ENCODE peak calls at places on chromosomes 16 and 17, in eight cellular contexts. One of them, this sample, is unnamed.
A peak's percentile ranks its signal among the peaks of the same experiment; 100 is the strongest.

GRCh38 chr17:44314869-44315661 is 6.7 kb downstream of the RUNDC3A start:
- DNase-seq in germinal center: peak; percentile 62
- DNase-seq in NCI-H460: peak; percentile 26
- DNase-seq in NCI-H187: no peak
- DNase-seq in HTR-8/SVneo: peak; percentile 63
- DNase-seq in CD4-positive, alpha-beta T cell: no peak
- DNase-seq in C1 segment of cervical spinal cord: no peak
- DNase-seq in GM13976: peak; percentile 83
- DNase-seq in this sample: no peak

GRCh38 chr17:35740997-35741931 is 9.8 kb downstream of the RASL10B start:
- DNase-seq in germinal center: no peak
- DNase-seq in NCI-H460: no peak
- DNase-seq in NCI-H187: no peak
- DNase-seq in HTR-8/SVneo: no peak
- DNase-seq in CD4-positive, alpha-beta T cell: no peak
- DNase-seq in C1 segment of cervical spinal cord: no peak
- DNase-seq in GM13976: peak; percentile 28
- DNase-seq in this sample: peak; percentile 36

GRCh38 chr17:42153919-42154491 is 784 bp downstream of the RAB5C start:
- DNase-seq in germinal center: no peak
- DNase-seq in NCI-H460: no peak
- DNase-seq in NCI-H187: no peak
- DNase-seq in HTR-8/SVneo: no peak
- DNase-seq in CD4-positive, alpha-beta T cell: no peak
- DNase-seq in C1 segment of cervical spinal cord: no peak
- DNase-seq in GM13976: no peak
- DNase-seq in this sample: no peak

GRCh38 chr17:77308768-77309726 is 168.3 kb downstream of the SEC14L1 start:
- DNase-seq in germinal center: no peak
- DNase-seq in NCI-H460: no peak
- DNase-seq in NCI-H187: no peak
- DNase-seq in HTR-8/SVneo: no peak
- DNase-seq in CD4-positive, alpha-beta T cell: no peak
- DNase-seq in C1 segment of cervical spinal cord: no peak
- DNase-seq in GM13976: no peak
- DNase-seq in this sample: no peak

GRCh38 chr17:76237859-76238313 is 2.4 kb downstream of the RNF157 start:
- DNase-seq in germinal center: no peak
- DNase-seq in NCI-H460: no peak
- DNase-seq in NCI-H187: no peak
- DNase-seq in HTR-8/SVneo: no peak
- DNase-seq in CD4-positive, alpha-beta T cell: no peak
- DNase-seq in C1 segment of cervical spinal cord: no peak
- DNase-seq in GM13976: no peak
- DNase-seq in this sample: no peak

GRCh38 chr17:66580178-66580577 is 254.7 kb upstream of the CACNG5 start:
- DNase-seq in germinal center: no peak
- DNase-seq in NCI-H460: no peak
- DNase-seq in NCI-H187: no peak
- DNase-seq in HTR-8/SVneo: peak; percentile 82
- DNase-seq in CD4-positive, alpha-beta T cell: no peak
- DNase-seq in C1 segment of cervical spinal cord: no peak
- DNase-seq in GM13976: no peak
- DNase-seq in this sample: no peak

GRCh38 chr16:3020604-3021448 is 658 bp downstream of the TNFRSF12A start:
- DNase-seq in germinal center: no peak
- DNase-seq in NCI-H460: peak; percentile 80
- DNase-seq in NCI-H187: no peak
- DNase-seq in HTR-8/SVneo: peak; percentile 84
- DNase-seq in CD4-positive, alpha-beta T cell: peak; percentile 73
- DNase-seq in C1 segment of cervical spinal cord: no peak
- DNase-seq in GM13976: no peak
- DNase-seq in this sample: peak; percentile 75

GRCh38 chr17:82592751-82593589 is 55.3 kb downstream of the WDR45B start:
- DNase-seq in germinal center: peak; percentile 42
- DNase-seq in NCI-H460: peak; percentile 59
- DNase-seq in NCI-H187: no peak
- DNase-seq in HTR-8/SVneo: peak; percentile 39
- DNase-seq in CD4-positive, alpha-beta T cell: peak; percentile 80
- DNase-seq in C1 segment of cervical spinal cord: peak; percentile 75
- DNase-seq in GM13976: no peak
- DNase-seq in this sample: peak; percentile 75

GRCh38 chr17:79557724-79558572 is 52.9 kb downstream of the RBFOX3 start:
- DNase-seq in germinal center: no peak
- DNase-seq in NCI-H460: no peak
- DNase-seq in NCI-H187: no peak
- DNase-seq in HTR-8/SVneo: no peak
- DNase-seq in CD4-positive, alpha-beta T cell: no peak
- DNase-seq in C1 segment of cervical spinal cord: no peak
- DNase-seq in GM13976: no peak
- DNase-seq in this sample: no peak

GRCh38 chr17:60832206-60832605 is 154.6 kb downstream of the BCAS3 start:
- DNase-seq in germinal center: no peak
- DNase-seq in NCI-H460: no peak
- DNase-seq in NCI-H187: no peak
- DNase-seq in HTR-8/SVneo: no peak
- DNase-seq in CD4-positive, alpha-beta T cell: no peak
- DNase-seq in C1 segment of cervical spinal cord: no peak
- DNase-seq in GM13976: no peak
- DNase-seq in this sample: no peak

GRCh38 chr16:49510676-49511305 is 137.2 kb downstream of the C16orf78 start:
- DNase-seq in germinal center: no peak
- DNase-seq in NCI-H460: no peak
- DNase-seq in NCI-H187: no peak
- DNase-seq in HTR-8/SVneo: no peak
- DNase-seq in CD4-positive, alpha-beta T cell: no peak
- DNase-seq in C1 segment of cervical spinal cord: peak; percentile 65
- DNase-seq in GM13976: no peak
- DNase-seq in this sample: no peak

GRCh38 chr16:67151431-67152097 is 766 bp upstream of the B3GNT9 start:
- DNase-seq in germinal center: no peak
- DNase-seq in NCI-H460: no peak
- DNase-seq in NCI-H187: no peak
- DNase-seq in HTR-8/SVneo: no peak
- DNase-seq in CD4-positive, alpha-beta T cell: no peak
- DNase-seq in C1 segment of cervical spinal cord: no peak
- DNase-seq in GM13976: no peak
- DNase-seq in this sample: no peak

GRCh38 chr16:27427538-27427937 is 25.6 kb downstream of the IL21R start:
- DNase-seq in germinal center: no peak
- DNase-seq in NCI-H460: no peak
- DNase-seq in NCI-H187: no peak
- DNase-seq in HTR-8/SVneo: no peak
- DNase-seq in CD4-positive, alpha-beta T cell: no peak
- DNase-seq in C1 segment of cervical spinal cord: no peak
- DNase-seq in GM13976: no peak
- DNase-seq in this sample: no peak

GRCh38 chr17:79686476-79686875 is 44.3 kb upstream of the ENPP7 start:
- DNase-seq in germinal center: no peak
- DNase-seq in NCI-H460: no peak
- DNase-seq in NCI-H187: no peak
- DNase-seq in HTR-8/SVneo: no peak
- DNase-seq in CD4-positive, alpha-beta T cell: no peak
- DNase-seq in C1 segment of cervical spinal cord: no peak
- DNase-seq in GM13976: no peak
- DNase-seq in this sample: no peak

GRCh38 chr16:53744449-53744848 is 40.5 kb downstream of the FTO start:
- DNase-seq in germinal center: no peak
- DNase-seq in NCI-H460: no peak
- DNase-seq in NCI-H187: no peak
- DNase-seq in HTR-8/SVneo: no peak
- DNase-seq in CD4-positive, alpha-beta T cell: peak; percentile 25
- DNase-seq in C1 segment of cervical spinal cord: no peak
- DNase-seq in GM13976: peak; percentile 23
- DNase-seq in this sample: peak; percentile 44

GRCh38 chr16:24980077-24980793 is 34.9 kb downstream of the ARHGAP17 start:
- DNase-seq in germinal center: no peak
- DNase-seq in NCI-H460: no peak
- DNase-seq in NCI-H187: no peak
- DNase-seq in HTR-8/SVneo: no peak
- DNase-seq in CD4-positive, alpha-beta T cell: no peak
- DNase-seq in C1 segment of cervical spinal cord: no peak
- DNase-seq in GM13976: peak; percentile 45
- DNase-seq in this sample: no peak

GRCh38 chr17:15194859-15195277 is 70.3 kb downstream of the PMP22 start:
- DNase-seq in germinal center: no peak
- DNase-seq in NCI-H460: no peak
- DNase-seq in NCI-H187: no peak
- DNase-seq in HTR-8/SVneo: no peak
- DNase-seq in CD4-positive, alpha-beta T cell: no peak
- DNase-seq in C1 segment of cervical spinal cord: no peak
- DNase-seq in GM13976: no peak
- DNase-seq in this sample: no peak

GRCh38 chr17:48754500-48755261 is 26.1 kb upstream of the HOXB13 start:
- DNase-seq in germinal center: no peak
- DNase-seq in NCI-H460: no peak
- DNase-seq in NCI-H187: no peak
- DNase-seq in HTR-8/SVneo: no peak
- DNase-seq in CD4-positive, alpha-beta T cell: no peak
- DNase-seq in C1 segment of cervical spinal cord: no peak
- DNase-seq in GM13976: no peak
- DNase-seq in this sample: no peak

GRCh38 chr17:9977175-9977574 is 72.1 kb upstream of the RCVRN start:
- DNase-seq in germinal center: no peak
- DNase-seq in NCI-H460: no peak
- DNase-seq in NCI-H187: no peak
- DNase-seq in HTR-8/SVneo: no peak
- DNase-seq in CD4-positive, alpha-beta T cell: no peak
- DNase-seq in C1 segment of cervical spinal cord: no peak
- DNase-seq in GM13976: no peak
- DNase-seq in this sample: no peak

GRCh38 chr17:48333034-48333491 is 97.0 kb downstream of the SKAP1 start:
- DNase-seq in germinal center: no peak
- DNase-seq in NCI-H460: no peak
- DNase-seq in NCI-H187: no peak
- DNase-seq in HTR-8/SVneo: no peak
- DNase-seq in CD4-positive, alpha-beta T cell: no peak
- DNase-seq in C1 segment of cervical spinal cord: no peak
- DNase-seq in GM13976: no peak
- DNase-seq in this sample: no peak

This sample was measured in CD4-positive, CD25-positive, alpha-beta regulatory T cell.